ENCODE peak calls at places on chromosome 21, in seven cellular contexts. One of them, this sample, is unnamed.

GRCh38 chr21:15967661-15968060 is 237.9 kb downstream of the USP25 start:
- DNase-seq in K562: no peak
- DNase-seq in A549: no peak
- DNase-seq in stomach: no peak
- DNase-seq in H1: no peak
- DNase-seq in sigmoid colon: no peak
- DNase-seq in esophagus muscularis mucosa: no peak
- DNase-seq in this sample: no peak

GRCh38 chr21:36207577-36208320 is 51.1 kb downstream of the DOP1B start:
- DNase-seq in sigmoid colon: no peak
- DNase-seq in K562: no peak
- DNase-seq in esophagus muscularis mucosa: no peak
- DNase-seq in H1: no peak
- DNase-seq in A549: no peak
- DNase-seq in stomach: no peak
- DNase-seq in this sample: no peak

GRCh38 chr21:45047257-45047656 is 27.1 kb upstream of the ADARB1 start:
- DNase-seq in sigmoid colon: no peak
- DNase-seq in esophagus muscularis mucosa: no peak
- DNase-seq in H1: no peak
- DNase-seq in A549: no peak
- DNase-seq in K562: no peak
- DNase-seq in stomach: no peak
- DNase-seq in this sample: no peak

GRCh38 chr21:34548782-34549376 is 36.9 kb upstream of the KCNE1 start:
- DNase-seq in K562: no peak
- DNase-seq in sigmoid colon: no peak
- DNase-seq in H1: no peak
- DNase-seq in stomach: no peak
- DNase-seq in esophagus muscularis mucosa: no peak
- DNase-seq in A549: no peak
- DNase-seq in this sample: no peak

GRCh38 chr21:43957629-43958362 is 54.3 kb upstream of the TRAPPC10 start:
- DNase-seq in H1: no peak
- DNase-seq in stomach: no peak
- DNase-seq in K562: no peak
- DNase-seq in A549: no peak
- DNase-seq in sigmoid colon: no peak
- DNase-seq in esophagus muscularis mucosa: no peak
- DNase-seq in this sample: no peak

GRCh38 chr21:9760398-9761074 is 760.8 kb upstream of the TPTE start:
- DNase-seq in A549: no peak
- DNase-seq in K562: no peak
- DNase-seq in esophagus muscularis mucosa: peak
- DNase-seq in sigmoid colon: no peak
- DNase-seq in H1: no peak
- DNase-seq in stomach: no peak
- DNase-seq in this sample: no peak

GRCh38 chr21:35239811-35240219 is 190.7 kb upstream of the RUNX1 start:
- DNase-seq in K562: no peak
- DNase-seq in H1: no peak
- DNase-seq in A549: no peak
- DNase-seq in sigmoid colon: no peak
- DNase-seq in esophagus muscularis mucosa: no peak
- DNase-seq in stomach: no peak
- DNase-seq in this sample: no peak

GRCh38 chr21:36694593-36695282 is 4.2 kb upstream of the SIM2 start:
- DNase-seq in sigmoid colon: no peak
- DNase-seq in H1: peak
- DNase-seq in A549: no peak
- DNase-seq in esophagus muscularis mucosa: no peak
- DNase-seq in K562: no peak
- DNase-seq in stomach: no peak
- DNase-seq in this sample: no peak

GRCh38 chr21:36790616-36791015 is 91.7 kb downstream of the SIM2 start:
- DNase-seq in esophagus muscularis mucosa: no peak
- DNase-seq in H1: no peak
- DNase-seq in stomach: no peak
- DNase-seq in sigmoid colon: no peak
- DNase-seq in K562: no peak
- DNase-seq in A549: no peak
- DNase-seq in this sample: no peak

GRCh38 chr21:21184771-21185528 is 186.7 kb downstream of the NCAM2 start:
- DNase-seq in stomach: no peak
- DNase-seq in H1: no peak
- DNase-seq in sigmoid colon: no peak
- DNase-seq in esophagus muscularis mucosa: no peak
- DNase-seq in A549: no peak
- DNase-seq in K562: no peak
- DNase-seq in this sample: no peak
- TF ChIP-seq EP300 in stomach: no peak
- TF ChIP-seq EP300 in H1: no peak
- TF ChIP-seq EP300 in sigmoid colon: no peak
- TF ChIP-seq EP300 in esophagus muscularis mucosa: no peak
- TF ChIP-seq EP300 in A549: no peak
- TF ChIP-seq EP300 in K562: no peak
- TF ChIP-seq EP300 in this sample: no peak

DNA sequence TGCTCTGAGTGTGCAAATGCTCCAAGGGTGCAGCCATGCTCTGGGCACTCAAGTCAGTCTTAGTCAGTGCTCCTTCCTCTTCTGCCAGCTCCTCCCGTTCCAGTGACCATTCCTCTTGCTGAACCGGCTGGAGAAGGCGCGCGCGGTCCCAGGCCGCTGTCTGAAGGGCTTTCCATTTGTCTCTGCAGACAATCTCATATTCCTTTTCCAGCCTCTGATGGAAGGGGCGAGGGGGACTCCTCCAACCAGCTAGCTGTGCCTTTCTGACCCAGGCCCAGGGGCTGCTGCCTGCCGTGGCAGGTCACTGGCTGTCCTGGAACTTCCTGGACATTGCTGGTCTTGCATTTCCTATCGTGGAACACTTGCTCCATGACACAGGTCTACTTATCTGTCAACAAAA is 67.5 kb downstream of the RIPK4 start:
- DNase-seq in A549: no peak
- DNase-seq in H1: no peak
- DNase-seq in sigmoid colon: no peak
- DNase-seq in esophagus muscularis mucosa: no peak
- DNase-seq in K562: no peak
- DNase-seq in stomach: no peak
- DNase-seq in this sample: no peak
- TF ChIP-seq POLR2A in A549: no peak
- TF ChIP-seq POLR2A in H1: no peak
- TF ChIP-seq POLR2A in sigmoid colon: no peak
- TF ChIP-seq POLR2A in esophagus muscularis mucosa: no peak
- TF ChIP-seq POLR2A in K562: no peak
- TF ChIP-seq POLR2A in stomach: no peak
- TF ChIP-seq POLR2A in this sample: no peak

DNA sequence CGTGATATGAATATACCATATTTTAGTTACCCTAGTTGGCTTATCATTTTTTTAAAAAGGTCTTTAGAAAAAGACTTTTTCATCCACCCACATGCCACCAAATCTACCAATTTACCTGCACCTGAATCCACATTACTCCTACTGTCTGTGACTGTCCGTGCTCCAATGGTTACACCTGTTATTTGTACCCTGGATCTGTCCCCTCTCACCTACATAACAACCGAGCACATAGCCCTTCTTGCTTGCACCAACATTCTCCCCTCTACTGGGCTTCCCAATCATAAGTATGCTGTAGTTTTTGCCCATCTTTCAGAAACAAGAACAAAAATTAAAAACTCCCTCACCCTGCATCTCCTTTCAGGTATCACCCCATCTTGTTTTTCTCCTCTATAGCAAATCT is 17.6 kb downstream of the SOD1 start:
- DNase-seq in esophagus muscularis mucosa: no peak
- DNase-seq in K562: no peak
- DNase-seq in sigmoid colon: no peak
- DNase-seq in stomach: no peak
- DNase-seq in A549: no peak
- DNase-seq in H1: no peak
- DNase-seq in this sample: no peak
- H3K27ac ChIP-seq in esophagus muscularis mucosa: no peak
- H3K27ac ChIP-seq in K562: no peak
- H3K27ac ChIP-seq in sigmoid colon: no peak
- H3K27ac ChIP-seq in stomach: no peak
- H3K27ac ChIP-seq in A549: no peak
- H3K27ac ChIP-seq in H1: no peak
- H3K27ac ChIP-seq in this sample: no peak

DNA sequence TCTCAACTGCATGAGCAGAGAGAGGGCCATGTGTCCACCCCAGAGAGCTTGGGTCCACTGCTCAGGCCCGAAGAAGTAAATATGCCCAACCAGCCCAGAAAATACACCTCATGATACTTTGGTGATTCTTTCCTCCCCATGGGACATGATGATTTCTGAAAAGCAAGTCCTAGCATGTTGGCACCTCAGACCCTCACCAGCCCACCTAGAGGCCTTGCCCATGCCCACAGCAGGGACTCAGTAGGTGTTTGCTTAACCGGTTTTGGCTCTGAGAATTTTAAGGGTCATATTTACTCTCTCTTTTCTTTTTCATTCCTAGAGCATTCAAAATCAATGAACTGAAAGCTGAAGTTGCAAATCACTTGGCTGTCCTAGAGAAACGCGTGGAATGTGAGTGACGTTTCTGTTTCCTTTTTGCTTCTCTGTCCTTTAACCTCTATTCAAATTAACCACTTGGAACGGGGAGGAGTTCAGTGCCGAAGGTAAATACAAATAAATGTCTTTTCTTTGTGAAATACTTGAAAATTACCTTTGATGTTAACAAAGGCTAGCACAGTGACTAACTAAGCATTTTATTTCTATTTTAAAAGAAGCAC is 79.7 kb downstream of the PDE9A start:
- DNase-seq in sigmoid colon: peak
- DNase-seq in esophagus muscularis mucosa: no peak
- DNase-seq in A549: no peak
- DNase-seq in H1: no peak
- DNase-seq in stomach: no peak
- DNase-seq in K562: no peak
- DNase-seq in this sample: no peak
- TF ChIP-seq EP300 in sigmoid colon: no peak
- TF ChIP-seq EP300 in esophagus muscularis mucosa: no peak
- TF ChIP-seq EP300 in A549: no peak
- TF ChIP-seq EP300 in H1: no peak
- TF ChIP-seq EP300 in stomach: no peak
- TF ChIP-seq EP300 in K562: no peak
- TF ChIP-seq EP300 in this sample: no peak

DNA sequence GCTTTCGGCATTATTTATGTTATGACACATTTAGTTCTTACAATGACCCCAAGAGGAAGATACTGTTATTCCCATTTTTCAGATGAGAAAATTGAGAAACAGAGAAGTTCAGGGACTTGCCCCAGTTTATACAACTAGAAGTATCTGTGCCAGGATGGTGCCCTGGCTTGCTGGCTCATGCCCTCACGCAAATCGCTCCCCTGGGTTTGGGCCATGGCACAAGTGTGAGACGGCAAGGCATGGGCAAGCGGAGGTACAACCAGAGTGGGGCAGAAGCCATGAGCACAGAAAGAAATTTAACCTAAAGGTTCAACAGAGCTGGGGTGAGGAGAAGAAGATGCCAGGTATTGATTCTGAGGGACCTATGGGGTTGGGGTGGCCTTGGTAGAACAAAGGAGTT is 469.8 kb downstream of the DSCAM start:
- DNase-seq in sigmoid colon: no peak
- DNase-seq in K562: no peak
- DNase-seq in stomach: no peak
- DNase-seq in A549: no peak
- DNase-seq in H1: no peak
- DNase-seq in esophagus muscularis mucosa: no peak
- DNase-seq in this sample: no peak
- TF ChIP-seq POLR2A in sigmoid colon: no peak
- TF ChIP-seq POLR2A in K562: no peak
- TF ChIP-seq POLR2A in stomach: no peak
- TF ChIP-seq POLR2A in A549: no peak
- TF ChIP-seq POLR2A in H1: no peak
- TF ChIP-seq POLR2A in esophagus muscularis mucosa: no peak
- TF ChIP-seq POLR2A in this sample: no peak

GRCh38 chr21:38267991-38268858 is 11.4 kb downstream of the KCNJ15 start:
- DNase-seq in H1: no peak
- DNase-seq in esophagus muscularis mucosa: no peak
- DNase-seq in K562: no peak
- DNase-seq in A549: no peak
- DNase-seq in stomach: no peak
- DNase-seq in sigmoid colon: no peak
- DNase-seq in this sample: no peak
- H3K27ac ChIP-seq in H1: no peak
- H3K27ac ChIP-seq in esophagus muscularis mucosa: no peak
- H3K27ac ChIP-seq in K562: no peak
- H3K27ac ChIP-seq in A549: peak
- H3K27ac ChIP-seq in stomach: no peak
- H3K27ac ChIP-seq in sigmoid colon: no peak
- H3K27ac ChIP-seq in this sample: no peak

DNA sequence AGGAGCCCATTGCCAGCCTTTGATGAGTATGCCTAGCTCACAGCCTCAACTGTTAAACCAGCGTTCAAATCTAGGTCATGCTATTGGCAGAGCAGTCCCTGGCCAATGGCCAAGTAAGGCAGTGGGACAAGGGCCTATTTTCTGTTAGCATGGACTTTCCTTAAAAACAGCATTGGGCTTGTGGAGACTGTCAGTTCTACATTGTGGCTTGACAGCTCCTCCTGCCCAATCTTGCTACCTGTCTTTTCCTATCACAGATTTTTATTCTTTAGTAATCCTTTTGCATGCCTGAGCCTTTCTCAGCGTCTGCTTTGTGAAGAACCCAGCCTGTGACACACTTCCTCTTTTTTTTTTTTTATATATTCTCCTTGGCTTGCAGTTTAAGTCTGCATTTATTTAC is 56.4 kb downstream of the DIP2A start:
- DNase-seq in A549: no peak
- DNase-seq in stomach: peak
- DNase-seq in esophagus muscularis mucosa: no peak
- DNase-seq in K562: no peak
- DNase-seq in sigmoid colon: peak
- DNase-seq in H1: no peak
- DNase-seq in this sample: peak
- TF ChIP-seq EP300 in A549: no peak
- TF ChIP-seq EP300 in stomach: no peak
- TF ChIP-seq EP300 in esophagus muscularis mucosa: no peak
- TF ChIP-seq EP300 in K562: no peak
- TF ChIP-seq EP300 in sigmoid colon: no peak
- TF ChIP-seq EP300 in H1: no peak
- TF ChIP-seq EP300 in this sample: no peak

This sample was measured in ovary.